ENCODE peak calls at places on chromosome 4, in six cellular contexts. O, A, Z, X, N and Y are unnamed samples.

GRCh38 chr4:95319169-95319568 is 229.6 kb downstream of the UNC5C start:
- DNase-seq in O (no peak), A (no peak), Z (no peak), X (no peak), N (no peak), Y (no peak)

GRCh38 chr4:95838192-95838591 is 1.7 kb upstream of the PDHA2 start:
- DNase-seq in O (no peak), A (no peak), Z (no peak), X (no peak), N (no peak), Y (peak; percentile 24)

GRCh38 chr4:147198411-147199051 is 252.9 kb upstream of the TTC29 start:
- DNase-seq in O (peak; percentile 55), A (no peak), Z (no peak), X (peak; percentile 66), N (no peak), Y (no peak)

GRCh38 chr4:98181815-98182214 is 38.5 kb upstream of the STPG2 start:
- DNase-seq in O (peak; percentile 37), A (no peak), Z (no peak), X (no peak), N (no peak), Y (no peak)

GRCh38 chr4:187908079-187908501 is 87.5 kb upstream of the ZFP42 start:
- DNase-seq in O (peak; percentile 12), A (no peak), Z (no peak), X (peak; percentile 2), N (no peak), Y (no peak)

GRCh38 chr4:46484881-46485280 is 95.0 kb upstream of the GABRA2 start:
- DNase-seq in O (peak; percentile 58), A (no peak), Z (no peak), X (no peak), N (no peak), Y (no peak)

GRCh38 chr4:7513731-7514130 is 79.0 kb upstream of the PSAPL1 start:
- DNase-seq in O (peak; percentile 15), A (no peak), Z (no peak), X (peak; percentile 32), N (no peak), Y (no peak)

GRCh38 chr4:38164346-38164745 is 204.1 kb downstream of the PTTG2 start:
- DNase-seq in O (no peak), A (no peak), Z (no peak), X (no peak), N (no peak), Y (no peak)

GRCh38 chr4:54065282-54066087 is 1.1 kb upstream of the CHIC2 start:
- DNase-seq in O (peak; percentile 41), A (no peak), Z (no peak), X (peak; percentile 87), N (no peak), Y (no peak)

GRCh38 chr4:54090804-54091623 is 8.9 kb upstream of the GSX2 start:
- DNase-seq in O (peak; percentile 37), A (peak; percentile 55), Z (no peak), X (no peak), N (no peak), Y (peak; percentile 45)

GRCh38 chr4:162685401-162685800 is 481.3 kb downstream of the NAF1 start:
- DNase-seq in O (no peak), A (no peak), Z (no peak), X (no peak), N (no peak), Y (no peak)

GRCh38 chr4:16865209-16865896 is 33.1 kb downstream of the LDB2 start:
- DNase-seq in O (no peak), A (no peak), Z (no peak), X (no peak), N (no peak), Y (no peak)

GRCh38 chr4:131509521-131509920 is 1639.6 kb upstream of the PCDH10 start:
- DNase-seq in O (peak; percentile 29), A (no peak), Z (no peak), X (no peak), N (no peak), Y (no peak)

GRCh38 chr4:186840771-186841301 is 117.2 kb upstream of the FAT1 start:
- DNase-seq in O (no peak), A (no peak), Z (no peak), X (peak; percentile 74), N (no peak), Y (no peak)

GRCh38 chr4:141922224-141922623 is 285.8 kb downstream of the IL15 start:
- DNase-seq in O (no peak), A (no peak), Z (no peak), X (no peak), N (no peak), Y (no peak)

GRCh38 chr4:184846531-184846930 is 20.8 kb upstream of the ACSL1 start:
- DNase-seq in O (no peak), A (no peak), Z (no peak), X (no peak), N (no peak), Y (no peak)

GRCh38 chr4:184094532-184095192 is 123.0 kb downstream of the ENPP6 start:
- DNase-seq in O (no peak), A (no peak), Z (no peak), X (no peak), N (no peak), Y (no peak)

GRCh38 chr4:176641237-176641636 is 151.5 kb downstream of the VEGFC start:
- DNase-seq in O (no peak), A (no peak), Z (no peak), X (no peak), N (no peak), Y (no peak)

GRCh38 chr4:784401-785331 is 41.3 kb downstream of the CPLX1 start:
- DNase-seq in O (no peak), A (peak; percentile 38), Z (no peak), X (no peak), N (peak; percentile 43), Y (no peak)

GRCh38 chr4:123444298-123444731 is 47.7 kb downstream of the SPRY1 start:
- DNase-seq in O (peak; percentile 93), A (no peak), Z (peak; percentile 48), X (no peak), N (peak; percentile 81), Y (peak; percentile 43)

GRCh38 chr4:120749445-120750151 is 172.9 kb downstream of the PRDM5 start:
- DNase-seq in O (no peak), A (no peak), Z (no peak), X (no peak), N (peak; percentile 58), Y (no peak)

GRCh38 chr4:86892639-86892965 is 380 bp upstream of the C4orf36 start:
- DNase-seq in O (no peak), A (no peak), Z (no peak), X (no peak), N (no peak), Y (no peak)

GRCh38 chr4:148951346-148951745 is 509.1 kb upstream of the NR3C2 start:
- DNase-seq in O (no peak), A (no peak), Z (no peak), X (no peak), N (no peak), Y (no peak)

GRCh38 chr4:85005865-85006377 is 39.4 kb upstream of the WDFY3 start:
- DNase-seq in O (peak; percentile 90), A (no peak), Z (no peak), X (no peak), N (no peak), Y (no peak)

GRCh38 chr4:70931359-70931758 is 29.2 kb downstream of the MOB1B start:
- DNase-seq in O (no peak), A (no peak), Z (no peak), X (no peak), N (no peak), Y (no peak)

GRCh38 chr4:123449780-123450179 is 53.2 kb downstream of the SPRY1 start:
- DNase-seq in O (peak; percentile 39), A (no peak), Z (no peak), X (peak; percentile 69), N (no peak), Y (no peak)

GRCh38 chr4:139611391-139611790 is 54.2 kb upstream of the MGST2 start:
- DNase-seq in O (no peak), A (no peak), Z (no peak), X (no peak), N (no peak), Y (no peak)

GRCh38 chr4:113574636-113575103 is 186.9 kb downstream of the CAMK2D start:
- DNase-seq in O (peak; percentile 85), A (no peak), Z (no peak), X (peak; percentile 44), N (no peak), Y (no peak)
- H3K27ac ChIP-seq in O (peak overlapping the region; percentile 77), A (peak overlapping the region; percentile 66), Z (no peak overlapping the region), X (no peak overlapping the region), N (peak overlapping the region; percentile 43), Y (peak overlapping the region; percentile 62)

DNA sequence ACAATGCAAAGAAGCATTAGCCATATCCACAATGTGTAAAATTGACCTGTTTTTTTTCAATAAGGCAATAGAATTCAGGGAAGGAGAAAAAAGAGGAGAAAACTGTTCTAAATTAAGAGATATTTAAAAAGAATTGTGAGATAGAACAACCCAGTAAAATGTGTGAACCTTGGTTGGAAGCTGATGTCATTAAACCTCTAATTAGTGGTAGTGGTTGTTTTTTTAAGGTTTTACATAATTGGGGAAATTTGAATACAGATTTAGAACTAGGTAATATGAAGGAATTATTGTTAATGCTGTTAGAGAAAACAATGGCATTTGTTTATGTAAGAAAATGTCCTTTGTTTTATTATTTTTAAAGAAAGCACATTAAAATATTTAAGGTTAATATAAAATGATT is 15.1 kb upstream of the H2AZ1 start:
- DNase-seq in O (no peak), A (no peak), Z (no peak), X (no peak), N (no peak), Y (no peak)
- H3K4me3 ChIP-seq in O (no peak overlapping the region), A (no peak overlapping the region), Z (no peak overlapping the region), X (no peak overlapping the region), N (no peak overlapping the region), Y (no peak overlapping the region)

GRCh38 chr4:20386001-20386740 is 134.5 kb downstream of the SLIT2 start:
- DNase-seq in O (no peak), A (no peak), Z (no peak), X (no peak), N (no peak), Y (no peak)

GRCh38 chr4:20383969-20384368 is 132.3 kb downstream of the SLIT2 start:
- DNase-seq in O (no peak), A (no peak), Z (no peak), X (no peak), N (no peak), Y (no peak)

GRCh38 chr4:20383283-20383682 is 131.6 kb downstream of the SLIT2 start:
- DNase-seq in O (no peak), A (no peak), Z (no peak), X (no peak), N (no peak), Y (no peak)

GRCh38 chr4:20384456-20384855 is 132.8 kb downstream of the SLIT2 start:
- DNase-seq in O (no peak), A (no peak), Z (no peak), X (no peak), N (no peak), Y (no peak)

DNA sequence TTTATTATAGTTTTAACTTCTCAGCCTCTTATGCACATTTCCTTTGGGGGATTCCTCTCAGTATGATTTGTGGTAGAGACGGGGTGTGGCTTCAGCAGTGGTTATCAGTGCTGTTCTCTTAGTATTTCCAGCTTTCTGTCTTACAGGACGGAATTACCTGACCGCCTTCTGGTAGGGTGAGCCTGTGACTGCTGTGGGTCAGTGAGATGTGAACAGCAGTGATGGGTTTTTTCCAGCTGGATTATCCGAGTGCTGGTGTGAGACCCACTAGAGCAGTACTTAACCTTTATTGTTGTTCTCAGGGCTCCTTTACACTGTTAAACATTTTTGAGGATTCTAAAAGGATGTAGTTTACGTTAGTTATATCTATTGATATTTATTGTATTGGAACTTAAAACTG is 135.2 kb downstream of the SLIT2 start:
- DNase-seq in O (no peak), A (no peak), Z (no peak), X (no peak), N (no peak), Y (no peak)
- H3K4me1 ChIP-seq in O (peaks cover 9% of the 10 kb centered on the region), A (no peaks in the 10 kb centered on the region), Z (no peaks in the 10 kb centered on the region), X (no peaks in the 10 kb centered on the region), N (no peaks in the 10 kb centered on the region), Y (no peaks in the 10 kb centered on the region)

GRCh38 chr4:15653864-15654391 is 1.2 kb downstream of the FBXL5 start:
- DNase-seq in O (peak; percentile 83), A (no peak), Z (no peak), X (peak; percentile 52), N (no peak), Y (no peak)
- H3K27ac ChIP-seq in O (peak overlapping the region; percentile 98), A (peak overlapping the region; percentile 99), Z (peak overlapping the region; percentile 90), X (peak overlapping the region; percentile 98), N (peak overlapping the region; percentile 99), Y (peak overlapping the region; percentile 99)